ENCODE peak calls at places on chromosomes 12 and 14, in six cellular contexts. B, C, Q, Z, W and V are unnamed samples.
A peak's percentile ranks its signal among the peaks of the same experiment; 100 is the strongest.

GRCh38 chr12:13116259-13116658 is 12.8 kb upstream of the GSG1 start:
- DNase-seq in Z (no peak), W (no peak), C (no peak), B (no peak), Q (no peak), V (no peak)

GRCh38 chr12:153080-153746 is 60.7 kb downstream of the SLC6A12 start:
- DNase-seq in Z (peak; percentile 70), Q (peak; percentile 93), C (no peak), B (peak; percentile 82), W (peak; percentile 75), V (peak; percentile 59)

GRCh38 chr14:59221558-59221957 is 33.1 kb downstream of the DAAM1 start:
- DNase-seq in Z (no peak), B (no peak), W (no peak), C (no peak), Q (no peak), V (no peak)

GRCh38 chr14:104346112-104346462 is 207.7 kb downstream of the KIF26A start:
- DNase-seq in B (no peak), Z (no peak), Q (no peak), C (no peak), W (no peak), V (no peak)

GRCh38 chr12:105107176-105107496 is 395 bp upstream of the WASHC4 start:
- DNase-seq in C (no peak), Q (peak; percentile 67), W (no peak), Z (no peak), B (peak; percentile 23), V (no peak)

GRCh38 chr12:39610626-39611025 is 9.0 kb downstream of the ABCD2 start:
- DNase-seq in Z (no peak), B (no peak), W (no peak), Q (no peak), C (no peak), V (no peak)

GRCh38 chr14:33668066-33668465 is 282.8 kb downstream of the EGLN3 start:
- DNase-seq in Z (no peak), Q (no peak), W (no peak), C (no peak), B (no peak), V (no peak)

GRCh38 chr12:125657681-125658080 is 592.4 kb downstream of the AACS start:
- DNase-seq in B (no peak), Z (no peak), C (no peak), Q (no peak), W (no peak), V (no peak)

GRCh38 chr12:123264642-123265041 is 7.0 kb downstream of the CDK2AP1 start:
- DNase-seq in B (peak; percentile 38), Z (no peak), W (peak; percentile 39), Q (peak; percentile 58), C (no peak), V (no peak)

GRCh38 chr12:105393586-105393985 is 63.1 kb downstream of the C12orf75 start:
- DNase-seq in Z (no peak), C (no peak), Q (no peak), W (no peak), B (no peak), V (no peak)

GRCh38 chr12:59087077-59087673 is 166.9 kb upstream of the LRIG3 start:
- DNase-seq in C (no peak), B (no peak), W (no peak), Q (peak; percentile 13), Z (no peak), V (no peak)

GRCh38 chr12:127383281-127383680 is 883.7 kb upstream of the TMEM132C start:
- DNase-seq in W (no peak), Q (no peak), Z (no peak), B (no peak), C (no peak), V (no peak)

GRCh38 chr14:43755707-43756106 is 751.4 kb downstream of the FSCB start:
- DNase-seq in B (no peak), Q (no peak), W (no peak), Z (no peak), C (no peak), V (no peak)

GRCh38 chr12:47772094-47772660 is 861 bp upstream of the SLC48A1 start:
- DNase-seq in B (no peak), Q (no peak), Z (no peak), W (no peak), C (no peak), V (no peak)

GRCh38 chr14:101033446-101034165 is 130.1 kb upstream of the RTL1 start:
- DNase-seq in B (no peak), Z (no peak), Q (no peak), C (no peak), W (no peak), V (no peak)

GRCh38 chr14:81222694-81223093 is 1.9 kb upstream of the GTF2A1 start:
- DNase-seq in W (peak; percentile 65), C (no peak), Q (no peak), Z (no peak), B (no peak), V (no peak)

GRCh38 chr14:72629534-72629933 is 264.4 kb downstream of the DPF3 start:
- DNase-seq in W (no peak), B (no peak), Z (no peak), C (no peak), Q (no peak), V (no peak)

GRCh38 chr12:50661300-50662120 is 102.4 kb upstream of the ATF1 start:
- DNase-seq in C (peak; percentile 72), Q (no peak), W (no peak), B (no peak), Z (no peak), V (no peak)

GRCh38 chr12:117408161-117408791 is 46.9 kb upstream of the NOS1 start:
- DNase-seq in Z (no peak), Q (peak; percentile 43), W (no peak), B (no peak), C (no peak), V (no peak)

GRCh38 chr12:9347328-9348127 is 139.3 kb upstream of the PZP start:
- DNase-seq in C (no peak), Q (no peak), W (no peak), Z (no peak), B (no peak), V (peak; percentile 88)

GRCh38 chr12:953776-954175 is 4.3 kb upstream of the RAD52 start:
- DNase-seq in C (no peak), Z (no peak), W (no peak), Q (no peak), B (peak; percentile 11), V (no peak)

GRCh38 chr12:88308825-88309224 is 166.7 kb downstream of the TMTC3 start:
- DNase-seq in C (no peak), Q (no peak), Z (no peak), W (no peak), B (no peak), V (no peak)

GRCh38 chr14:24634158-24634557 is at the start of gene GZMB:
- DNase-seq in W (no peak), Z (no peak), B (no peak), Q (no peak), C (no peak), V (peak; percentile 8)

GRCh38 chr12:80187660-80188090 is 88.3 kb downstream of the OTOGL start:
- DNase-seq in C (peak; percentile 40), B (no peak), Q (no peak), W (no peak), Z (no peak), V (no peak)

GRCh38 chr12:38892090-38892786 is 13.2 kb downstream of the CPNE8 start:
- DNase-seq in B (no peak), Z (no peak), W (peak; percentile 92), C (no peak), Q (no peak), V (no peak)

GRCh38 chr14:54489318-54489683 is 521 bp upstream of the GMFB start:
- DNase-seq in C (no peak), Z (no peak), B (no peak), W (no peak), Q (no peak), V (no peak)

DNA sequence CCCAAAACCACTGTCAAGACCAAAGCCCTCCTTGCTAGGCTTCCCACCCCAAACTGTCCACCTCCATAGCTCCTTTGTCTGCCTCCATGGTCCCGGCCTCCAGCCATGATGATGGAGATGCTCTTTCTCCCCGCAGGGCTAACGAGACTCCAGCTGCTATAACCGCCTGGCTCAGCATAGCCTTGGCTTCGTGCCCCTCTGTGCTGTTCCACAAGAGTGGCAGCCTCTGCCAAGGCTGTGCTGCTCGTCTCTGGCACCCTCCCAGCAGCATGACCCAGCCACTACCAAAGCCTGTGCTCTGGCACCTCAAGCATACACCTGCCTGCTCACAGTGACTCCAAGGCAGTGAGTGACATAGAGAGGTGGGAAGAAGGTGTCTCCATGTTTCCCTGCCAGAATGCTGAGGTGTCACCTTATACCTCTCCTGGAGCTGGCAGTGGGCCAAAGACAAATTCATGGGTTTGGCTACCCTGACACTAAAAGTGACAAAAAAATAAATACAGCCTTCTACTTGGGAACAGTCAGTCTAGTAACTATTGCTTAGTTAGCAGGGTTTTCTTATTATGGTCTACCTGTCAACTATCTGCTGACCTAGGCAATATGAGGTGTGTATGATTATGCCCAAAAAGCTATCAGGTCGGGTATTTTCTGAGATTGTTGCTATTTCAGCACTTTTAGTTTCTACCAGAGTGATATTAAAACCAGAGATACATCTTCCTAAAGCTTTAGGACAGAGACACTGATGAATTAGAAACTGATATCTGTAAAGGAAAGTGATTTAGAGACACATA is 16.1 kb upstream of the KRT73 start:
- DNase-seq in W (no peak), Q (no peak), C (no peak), B (no peak), Z (no peak), V (no peak)
- TF ChIP-seq POLR2AphosphoS5 in W (no peak), Q (no peak), C (no peak), B (no peak), Z (no peak), V (no peak)

DNA sequence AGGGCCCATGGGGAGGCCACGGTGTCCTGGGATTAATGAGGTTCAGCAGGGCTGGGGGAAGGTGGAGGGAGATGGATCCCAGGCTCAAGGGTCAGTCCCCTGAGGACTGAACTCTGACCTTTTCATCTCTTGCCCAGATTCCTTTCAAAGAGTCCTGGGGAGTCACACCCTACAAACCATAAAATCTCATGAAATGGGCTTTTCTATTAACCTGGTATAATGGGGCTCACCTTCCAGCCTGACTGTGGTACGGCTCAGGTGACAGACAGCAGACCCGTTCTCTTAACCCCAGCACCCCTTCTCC is 268.2 kb downstream of the ADGRD1 start:
- DNase-seq in B (no peak), C (no peak), Q (no peak), Z (no peak), W (no peak), V (no peak)
- TF ChIP-seq GABPA in B (no peak), C (no peak), Q (no peak), Z (no peak), W (no peak), V (no peak)

GRCh38 chr14:35441160-35441559 is 36.6 kb upstream of the NFKBIA start:
- DNase-seq in W (no peak), B (no peak), Q (no peak), C (no peak), Z (no peak), V (no peak)
- TF ChIP-seq POLR2AphosphoS5 in W (no peak), B (no peak), Q (no peak), C (no peak), Z (no peak), V (no peak)

DNA sequence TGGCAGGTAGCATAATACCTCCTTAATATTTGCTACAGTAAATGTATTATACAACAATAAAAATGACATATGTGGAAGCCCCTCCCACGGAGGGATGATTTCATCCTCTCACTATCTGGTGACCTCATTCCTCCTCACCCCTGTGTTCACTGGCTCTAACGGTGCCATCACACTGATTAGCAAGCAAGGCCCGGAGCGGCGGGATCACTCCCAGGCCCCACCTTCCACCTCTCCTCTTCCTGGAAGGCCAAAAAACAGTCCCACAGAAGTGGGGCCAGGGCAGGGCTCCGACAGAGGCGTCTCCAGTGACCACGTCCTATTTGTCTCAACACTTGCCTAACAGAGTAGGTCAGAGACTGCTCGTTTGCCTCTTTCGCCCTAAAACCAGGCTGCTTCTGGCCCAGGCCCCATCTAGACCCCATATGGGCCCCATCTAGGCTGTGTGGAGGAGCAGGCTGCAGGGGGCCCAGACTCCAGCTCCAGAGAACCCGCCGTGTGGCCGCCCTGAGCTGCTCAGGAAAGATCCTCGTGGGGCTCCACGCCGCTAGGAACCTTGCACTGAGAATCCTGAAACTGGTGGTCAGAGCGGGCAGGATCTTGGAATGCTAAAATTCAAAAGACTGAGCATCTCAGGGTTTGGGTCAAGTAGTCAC is 3.7 kb downstream of the SELPLG start:
- DNase-seq in W (peak; percentile 21), B (peak; percentile 90), Q (no peak), C (no peak), Z (no peak), V (no peak)
- TF ChIP-seq GABPA in W (no peak), B (no peak), Q (no peak), C (no peak), Z (no peak), V (no peak)